ENCODE peak calls at places on chromosomes 5 and 9, in six cellular contexts. One of them, this sample, is unnamed.

GRCh38 chr9:5557606-5558587 is 47.6 kb downstream of the PDCD1LG2 start:
- DNase-seq in H4: no peak
- DNase-seq in heart right ventricle: peak
- DNase-seq in right atrium auricular region: no peak
- DNase-seq in GDM1: no peak
- DNase-seq in HTR-8/SVneo: no peak
- DNase-seq in this sample: no peak

GRCh38 chr9:95085036-95085770 is 232.3 kb downstream of the FANCC start:
- DNase-seq in H4: no peak
- DNase-seq in GDM1: no peak
- DNase-seq in right atrium auricular region: no peak
- DNase-seq in heart right ventricle: no peak
- DNase-seq in HTR-8/SVneo: no peak
- DNase-seq in this sample: no peak

GRCh38 chr5:60066502-60066901 is 173.0 kb upstream of the PDE4D start:
- DNase-seq in GDM1: no peak
- DNase-seq in H4: peak
- DNase-seq in HTR-8/SVneo: peak
- DNase-seq in right atrium auricular region: no peak
- DNase-seq in heart right ventricle: no peak
- DNase-seq in this sample: no peak

GRCh38 chr9:91162784-91163440 is 198.8 kb downstream of the AUH start:
- DNase-seq in H4: peak
- DNase-seq in heart right ventricle: no peak
- DNase-seq in HTR-8/SVneo: no peak
- DNase-seq in GDM1: peak
- DNase-seq in right atrium auricular region: peak
- DNase-seq in this sample: no peak

GRCh38 chr5:178477224-178478201 is 112.7 kb downstream of the COL23A1 start:
- DNase-seq in right atrium auricular region: no peak
- DNase-seq in HTR-8/SVneo: no peak
- DNase-seq in H4: no peak
- DNase-seq in heart right ventricle: no peak
- DNase-seq in GDM1: peak
- DNase-seq in this sample: no peak

GRCh38 chr9:123716339-123716738 is 213.6 kb downstream of the DENND1A start:
- DNase-seq in heart right ventricle: no peak
- DNase-seq in H4: no peak
- DNase-seq in GDM1: no peak
- DNase-seq in HTR-8/SVneo: no peak
- DNase-seq in right atrium auricular region: no peak
- DNase-seq in this sample: no peak

GRCh38 chr9:93081931-93082330 is 14.1 kb upstream of the CARD19 start:
- DNase-seq in HTR-8/SVneo: no peak
- DNase-seq in right atrium auricular region: peak
- DNase-seq in heart right ventricle: no peak
- DNase-seq in GDM1: no peak
- DNase-seq in H4: peak
- DNase-seq in this sample: no peak

GRCh38 chr9:99134893-99135341 is 30.0 kb downstream of the TGFBR1 start:
- DNase-seq in GDM1: no peak
- DNase-seq in HTR-8/SVneo: no peak
- DNase-seq in right atrium auricular region: no peak
- DNase-seq in H4: no peak
- DNase-seq in heart right ventricle: no peak
- DNase-seq in this sample: no peak

GRCh38 chr5:58595952-58596351 is 13.1 kb downstream of the RAB3C start:
- DNase-seq in HTR-8/SVneo: no peak
- DNase-seq in GDM1: no peak
- DNase-seq in right atrium auricular region: no peak
- DNase-seq in heart right ventricle: no peak
- DNase-seq in H4: no peak
- DNase-seq in this sample: no peak

GRCh38 chr5:67012241-67012640 is 184.4 kb downstream of the CD180 start:
- DNase-seq in H4: no peak
- DNase-seq in heart right ventricle: no peak
- DNase-seq in right atrium auricular region: no peak
- DNase-seq in HTR-8/SVneo: no peak
- DNase-seq in GDM1: no peak
- DNase-seq in this sample: no peak

GRCh38 chr9:21974542-21975409 is 19.4 kb downstream of the CDKN2A start:
- DNase-seq in right atrium auricular region: no peak
- DNase-seq in H4: no peak
- DNase-seq in heart right ventricle: no peak
- DNase-seq in HTR-8/SVneo: peak
- DNase-seq in GDM1: no peak
- DNase-seq in this sample: peak

GRCh38 chr9:32705059-32705458 is 69.6 kb upstream of the TAF1L start:
- DNase-seq in heart right ventricle: no peak
- DNase-seq in H4: peak
- DNase-seq in HTR-8/SVneo: peak
- DNase-seq in right atrium auricular region: no peak
- DNase-seq in GDM1: no peak
- DNase-seq in this sample: no peak

GRCh38 chr5:39200081-39200480 is 19.3 kb downstream of the FYB1 start:
- DNase-seq in H4: no peak
- DNase-seq in heart right ventricle: no peak
- DNase-seq in GDM1: no peak
- DNase-seq in HTR-8/SVneo: no peak
- DNase-seq in right atrium auricular region: no peak
- DNase-seq in this sample: no peak

GRCh38 chr5:37184748-37185364 is 64.3 kb downstream of the CPLANE1 start:
- DNase-seq in H4: no peak
- DNase-seq in GDM1: no peak
- DNase-seq in heart right ventricle: no peak
- DNase-seq in right atrium auricular region: no peak
- DNase-seq in HTR-8/SVneo: no peak
- DNase-seq in this sample: no peak

GRCh38 chr5:389197-389821 is 53.7 kb upstream of the EXOC3 start:
- DNase-seq in right atrium auricular region: peak
- DNase-seq in GDM1: no peak
- DNase-seq in H4: no peak
- DNase-seq in HTR-8/SVneo: no peak
- DNase-seq in heart right ventricle: no peak
- DNase-seq in this sample: no peak

GRCh38 chr5:139514486-139514856 is 31.9 kb upstream of the STING1 start:
- DNase-seq in GDM1: no peak
- DNase-seq in HTR-8/SVneo: no peak
- DNase-seq in H4: no peak
- DNase-seq in heart right ventricle: no peak
- DNase-seq in right atrium auricular region: no peak
- DNase-seq in this sample: no peak